ENCODE peak calls at places on chromosomes 13 and 19, in nine cellular contexts. One of them, this sample, is unnamed.

GRCh38 chr13:21055511-21056045 is 5.8 kb downstream of the LATS2 start:
- DNase-seq in activated CD4-positive, alpha-beta T cell treated with anti-CD3 and anti-CD28 coated beads for 24 hours: no peak
- DNase-seq in mucosa of descending colon: no peak
- DNase-seq in CMK: no peak
- DNase-seq in breast epithelium: no peak
- DNase-seq in activated T-helper 1 cell treated with Interleukin-2 at 50 U/mL for 16 hours: no peak
- DNase-seq in iris pigment epithelial cell: no peak
- DNase-seq in MV-4-11: no peak
- DNase-seq in AG09309: no peak
- DNase-seq in this sample: no peak

GRCh38 chr13:23427342-23428182 is 5.9 kb downstream of the SACS start:
- DNase-seq in activated CD4-positive, alpha-beta T cell treated with anti-CD3 and anti-CD28 coated beads for 24 hours: no peak
- DNase-seq in mucosa of descending colon: no peak
- DNase-seq in CMK: no peak
- DNase-seq in breast epithelium: no peak
- DNase-seq in activated T-helper 1 cell treated with Interleukin-2 at 50 U/mL for 16 hours: no peak
- DNase-seq in iris pigment epithelial cell: peak
- DNase-seq in MV-4-11: no peak
- DNase-seq in AG09309: peak
- DNase-seq in this sample: no peak

GRCh38 chr19:46866407-46867132 is 5.8 kb downstream of the ARHGAP35 start:
- DNase-seq in activated CD4-positive, alpha-beta T cell treated with anti-CD3 and anti-CD28 coated beads for 24 hours: no peak
- DNase-seq in mucosa of descending colon: no peak
- DNase-seq in CMK: no peak
- DNase-seq in breast epithelium: no peak
- DNase-seq in activated T-helper 1 cell treated with Interleukin-2 at 50 U/mL for 16 hours: no peak
- DNase-seq in iris pigment epithelial cell: no peak
- DNase-seq in MV-4-11: no peak
- DNase-seq in AG09309: no peak
- DNase-seq in this sample: no peak

GRCh38 chr13:99086869-99087129 is 108.9 kb upstream of the DOCK9 start:
- DNase-seq in activated CD4-positive, alpha-beta T cell treated with anti-CD3 and anti-CD28 coated beads for 24 hours: peak
- DNase-seq in mucosa of descending colon: no peak
- DNase-seq in CMK: no peak
- DNase-seq in breast epithelium: no peak
- DNase-seq in activated T-helper 1 cell treated with Interleukin-2 at 50 U/mL for 16 hours: peak
- DNase-seq in iris pigment epithelial cell: peak
- DNase-seq in MV-4-11: no peak
- DNase-seq in AG09309: no peak
- DNase-seq in this sample: no peak

GRCh38 chr13:21033224-21033855 is 28.0 kb downstream of the LATS2 start:
- DNase-seq in activated CD4-positive, alpha-beta T cell treated with anti-CD3 and anti-CD28 coated beads for 24 hours: no peak
- DNase-seq in mucosa of descending colon: no peak
- DNase-seq in CMK: no peak
- DNase-seq in breast epithelium: no peak
- DNase-seq in activated T-helper 1 cell treated with Interleukin-2 at 50 U/mL for 16 hours: no peak
- DNase-seq in iris pigment epithelial cell: peak
- DNase-seq in MV-4-11: no peak
- DNase-seq in AG09309: no peak
- DNase-seq in this sample: no peak

GRCh38 chr19:51681286-51681956 is 11.7 kb upstream of the SPACA6 start:
- DNase-seq in activated CD4-positive, alpha-beta T cell treated with anti-CD3 and anti-CD28 coated beads for 24 hours: no peak
- DNase-seq in mucosa of descending colon: no peak
- DNase-seq in CMK: no peak
- DNase-seq in breast epithelium: no peak
- DNase-seq in activated T-helper 1 cell treated with Interleukin-2 at 50 U/mL for 16 hours: no peak
- DNase-seq in iris pigment epithelial cell: no peak
- DNase-seq in MV-4-11: peak
- DNase-seq in AG09309: no peak
- DNase-seq in this sample: no peak

GRCh38 chr19:35055715-35056179 is 14.2 kb downstream of the HPN start:
- DNase-seq in activated CD4-positive, alpha-beta T cell treated with anti-CD3 and anti-CD28 coated beads for 24 hours: no peak
- DNase-seq in mucosa of descending colon: no peak
- DNase-seq in CMK: no peak
- DNase-seq in breast epithelium: no peak
- DNase-seq in activated T-helper 1 cell treated with Interleukin-2 at 50 U/mL for 16 hours: no peak
- DNase-seq in iris pigment epithelial cell: no peak
- DNase-seq in MV-4-11: no peak
- DNase-seq in AG09309: no peak
- DNase-seq in this sample: no peak

GRCh38 chr19:1221141-1221903 is 15.7 kb downstream of the STK11 start:
- DNase-seq in activated CD4-positive, alpha-beta T cell treated with anti-CD3 and anti-CD28 coated beads for 24 hours: no peak
- DNase-seq in mucosa of descending colon: peak
- DNase-seq in CMK: no peak
- DNase-seq in breast epithelium: no peak
- DNase-seq in activated T-helper 1 cell treated with Interleukin-2 at 50 U/mL for 16 hours: no peak
- DNase-seq in iris pigment epithelial cell: peak
- DNase-seq in MV-4-11: no peak
- DNase-seq in AG09309: no peak
- DNase-seq in this sample: no peak

GRCh38 chr13:20969182-20969581 is 66.6 kb upstream of the XPO4 start:
- DNase-seq in activated CD4-positive, alpha-beta T cell treated with anti-CD3 and anti-CD28 coated beads for 24 hours: no peak
- DNase-seq in mucosa of descending colon: no peak
- DNase-seq in CMK: no peak
- DNase-seq in breast epithelium: no peak
- DNase-seq in activated T-helper 1 cell treated with Interleukin-2 at 50 U/mL for 16 hours: no peak
- DNase-seq in iris pigment epithelial cell: peak
- DNase-seq in MV-4-11: no peak
- DNase-seq in AG09309: no peak
- DNase-seq in this sample: no peak

GRCh38 chr13:28622286-28622685 is 36.6 kb upstream of the POMP start:
- DNase-seq in activated CD4-positive, alpha-beta T cell treated with anti-CD3 and anti-CD28 coated beads for 24 hours: no peak
- DNase-seq in mucosa of descending colon: peak
- DNase-seq in CMK: no peak
- DNase-seq in breast epithelium: no peak
- DNase-seq in activated T-helper 1 cell treated with Interleukin-2 at 50 U/mL for 16 hours: no peak
- DNase-seq in iris pigment epithelial cell: no peak
- DNase-seq in MV-4-11: peak
- DNase-seq in AG09309: no peak
- DNase-seq in this sample: no peak

GRCh38 chr19:31351212-31352193 is 2.3 kb upstream of the TSHZ3 start:
- DNase-seq in activated CD4-positive, alpha-beta T cell treated with anti-CD3 and anti-CD28 coated beads for 24 hours: no peak
- DNase-seq in mucosa of descending colon: peak
- DNase-seq in CMK: no peak
- DNase-seq in breast epithelium: no peak
- DNase-seq in activated T-helper 1 cell treated with Interleukin-2 at 50 U/mL for 16 hours: no peak
- DNase-seq in iris pigment epithelial cell: peak
- DNase-seq in MV-4-11: no peak
- DNase-seq in AG09309: no peak
- DNase-seq in this sample: no peak

GRCh38 chr13:112743451-112744305 is 53.8 kb downstream of the ATP11A start:
- DNase-seq in activated CD4-positive, alpha-beta T cell treated with anti-CD3 and anti-CD28 coated beads for 24 hours: no peak
- DNase-seq in mucosa of descending colon: no peak
- DNase-seq in CMK: no peak
- DNase-seq in breast epithelium: no peak
- DNase-seq in activated T-helper 1 cell treated with Interleukin-2 at 50 U/mL for 16 hours: no peak
- DNase-seq in iris pigment epithelial cell: no peak
- DNase-seq in MV-4-11: no peak
- DNase-seq in AG09309: no peak
- DNase-seq in this sample: no peak

GRCh38 chr13:103403148-103403740 is 337.0 kb upstream of the SLC10A2 start:
- DNase-seq in activated CD4-positive, alpha-beta T cell treated with anti-CD3 and anti-CD28 coated beads for 24 hours: no peak
- DNase-seq in mucosa of descending colon: peak
- DNase-seq in CMK: no peak
- DNase-seq in breast epithelium: no peak
- DNase-seq in activated T-helper 1 cell treated with Interleukin-2 at 50 U/mL for 16 hours: no peak
- DNase-seq in iris pigment epithelial cell: no peak
- DNase-seq in MV-4-11: no peak
- DNase-seq in AG09309: no peak
- DNase-seq in this sample: no peak

GRCh38 chr13:76790519-76791289 is 95.5 kb downstream of the KCTD12 start:
- DNase-seq in activated CD4-positive, alpha-beta T cell treated with anti-CD3 and anti-CD28 coated beads for 24 hours: no peak
- DNase-seq in mucosa of descending colon: no peak
- DNase-seq in CMK: no peak
- DNase-seq in breast epithelium: no peak
- DNase-seq in activated T-helper 1 cell treated with Interleukin-2 at 50 U/mL for 16 hours: no peak
- DNase-seq in iris pigment epithelial cell: no peak
- DNase-seq in MV-4-11: no peak
- DNase-seq in AG09309: no peak
- DNase-seq in this sample: no peak

GRCh38 chr13:40672310-40673060 is 6.0 kb upstream of the FOXO1 start:
- DNase-seq in activated CD4-positive, alpha-beta T cell treated with anti-CD3 and anti-CD28 coated beads for 24 hours: no peak
- DNase-seq in mucosa of descending colon: no peak
- DNase-seq in CMK: no peak
- DNase-seq in breast epithelium: no peak
- DNase-seq in activated T-helper 1 cell treated with Interleukin-2 at 50 U/mL for 16 hours: no peak
- DNase-seq in iris pigment epithelial cell: peak
- DNase-seq in MV-4-11: no peak
- DNase-seq in AG09309: no peak
- DNase-seq in this sample: no peak

GRCh38 chr19:2110822-2111221 is 14.1 kb downstream of the IZUMO4 start:
- DNase-seq in activated CD4-positive, alpha-beta T cell treated with anti-CD3 and anti-CD28 coated beads for 24 hours: no peak
- DNase-seq in mucosa of descending colon: no peak
- DNase-seq in CMK: no peak
- DNase-seq in breast epithelium: no peak
- DNase-seq in activated T-helper 1 cell treated with Interleukin-2 at 50 U/mL for 16 hours: no peak
- DNase-seq in iris pigment epithelial cell: no peak
- DNase-seq in MV-4-11: no peak
- DNase-seq in AG09309: no peak
- DNase-seq in this sample: no peak

GRCh38 chr13:39417131-39417530 is 185.9 kb downstream of the LHFPL6 start:
- DNase-seq in activated CD4-positive, alpha-beta T cell treated with anti-CD3 and anti-CD28 coated beads for 24 hours: no peak
- DNase-seq in mucosa of descending colon: no peak
- DNase-seq in CMK: no peak
- DNase-seq in breast epithelium: no peak
- DNase-seq in activated T-helper 1 cell treated with Interleukin-2 at 50 U/mL for 16 hours: no peak
- DNase-seq in iris pigment epithelial cell: no peak
- DNase-seq in MV-4-11: peak
- DNase-seq in AG09309: no peak
- DNase-seq in this sample: no peak

GRCh38 chr13:98958443-98958794 is 19.4 kb downstream of the DOCK9 start:
- DNase-seq in activated CD4-positive, alpha-beta T cell treated with anti-CD3 and anti-CD28 coated beads for 24 hours: no peak
- DNase-seq in mucosa of descending colon: no peak
- DNase-seq in CMK: no peak
- DNase-seq in breast epithelium: no peak
- DNase-seq in activated T-helper 1 cell treated with Interleukin-2 at 50 U/mL for 16 hours: no peak
- DNase-seq in iris pigment epithelial cell: no peak
- DNase-seq in MV-4-11: no peak
- DNase-seq in AG09309: no peak
- DNase-seq in this sample: no peak

GRCh38 chr19:55111238-55111831 is 6.1 kb downstream of the PPP1R12C start:
- DNase-seq in activated CD4-positive, alpha-beta T cell treated with anti-CD3 and anti-CD28 coated beads for 24 hours: no peak
- DNase-seq in mucosa of descending colon: no peak
- DNase-seq in CMK: no peak
- DNase-seq in breast epithelium: no peak
- DNase-seq in activated T-helper 1 cell treated with Interleukin-2 at 50 U/mL for 16 hours: no peak
- DNase-seq in iris pigment epithelial cell: no peak
- DNase-seq in MV-4-11: no peak
- DNase-seq in AG09309: no peak
- DNase-seq in this sample: no peak

GRCh38 chr19:41753159-41753558 is 2.2 kb upstream of the CEACAM6 start:
- DNase-seq in activated CD4-positive, alpha-beta T cell treated with anti-CD3 and anti-CD28 coated beads for 24 hours: peak
- DNase-seq in mucosa of descending colon: peak
- DNase-seq in CMK: peak
- DNase-seq in breast epithelium: peak
- DNase-seq in activated T-helper 1 cell treated with Interleukin-2 at 50 U/mL for 16 hours: peak
- DNase-seq in iris pigment epithelial cell: peak
- DNase-seq in MV-4-11: peak
- DNase-seq in AG09309: no peak
- DNase-seq in this sample: peak

GRCh38 chr19:28288850-28289249 is 924.1 kb downstream of the UQCRFS1 start:
- DNase-seq in activated CD4-positive, alpha-beta T cell treated with anti-CD3 and anti-CD28 coated beads for 24 hours: no peak
- DNase-seq in mucosa of descending colon: peak
- DNase-seq in CMK: no peak
- DNase-seq in breast epithelium: no peak
- DNase-seq in activated T-helper 1 cell treated with Interleukin-2 at 50 U/mL for 16 hours: no peak
- DNase-seq in iris pigment epithelial cell: no peak
- DNase-seq in MV-4-11: no peak
- DNase-seq in AG09309: no peak
- DNase-seq in this sample: no peak

GRCh38 chr13:23945612-23946011 is 48.3 kb upstream of the C1QTNF9B start:
- DNase-seq in activated CD4-positive, alpha-beta T cell treated with anti-CD3 and anti-CD28 coated beads for 24 hours: no peak
- DNase-seq in mucosa of descending colon: no peak
- DNase-seq in CMK: no peak
- DNase-seq in breast epithelium: no peak
- DNase-seq in activated T-helper 1 cell treated with Interleukin-2 at 50 U/mL for 16 hours: no peak
- DNase-seq in iris pigment epithelial cell: no peak
- DNase-seq in MV-4-11: no peak
- DNase-seq in AG09309: no peak
- DNase-seq in this sample: no peak

GRCh38 chr13:92512852-92513251 is 713.8 kb upstream of the GPC6 start:
- DNase-seq in activated CD4-positive, alpha-beta T cell treated with anti-CD3 and anti-CD28 coated beads for 24 hours: no peak
- DNase-seq in mucosa of descending colon: no peak
- DNase-seq in CMK: no peak
- DNase-seq in breast epithelium: no peak
- DNase-seq in activated T-helper 1 cell treated with Interleukin-2 at 50 U/mL for 16 hours: no peak
- DNase-seq in iris pigment epithelial cell: no peak
- DNase-seq in MV-4-11: no peak
- DNase-seq in AG09309: no peak
- DNase-seq in this sample: no peak

GRCh38 chr13:99354371-99354951 is 47.3 kb upstream of the GPR183 start:
- DNase-seq in activated CD4-positive, alpha-beta T cell treated with anti-CD3 and anti-CD28 coated beads for 24 hours: no peak
- DNase-seq in mucosa of descending colon: no peak
- DNase-seq in CMK: no peak
- DNase-seq in breast epithelium: no peak
- DNase-seq in activated T-helper 1 cell treated with Interleukin-2 at 50 U/mL for 16 hours: no peak
- DNase-seq in iris pigment epithelial cell: no peak
- DNase-seq in MV-4-11: peak
- DNase-seq in AG09309: no peak
- DNase-seq in this sample: no peak

GRCh38 chr13:40665061-40665753 is 1.2 kb downstream of the FOXO1 start:
- DNase-seq in activated CD4-positive, alpha-beta T cell treated with anti-CD3 and anti-CD28 coated beads for 24 hours: no peak
- DNase-seq in mucosa of descending colon: peak
- DNase-seq in CMK: no peak
- DNase-seq in breast epithelium: no peak
- DNase-seq in activated T-helper 1 cell treated with Interleukin-2 at 50 U/mL for 16 hours: no peak
- DNase-seq in iris pigment epithelial cell: no peak
- DNase-seq in MV-4-11: no peak
- DNase-seq in AG09309: no peak
- DNase-seq in this sample: no peak

GRCh38 chr13:31545616-31546015 is 193.7 kb upstream of the RXFP2 start:
- DNase-seq in activated CD4-positive, alpha-beta T cell treated with anti-CD3 and anti-CD28 coated beads for 24 hours: no peak
- DNase-seq in mucosa of descending colon: no peak
- DNase-seq in CMK: no peak
- DNase-seq in breast epithelium: no peak
- DNase-seq in activated T-helper 1 cell treated with Interleukin-2 at 50 U/mL for 16 hours: no peak
- DNase-seq in iris pigment epithelial cell: peak
- DNase-seq in MV-4-11: no peak
- DNase-seq in AG09309: peak
- DNase-seq in this sample: no peak

This sample was measured in Kasumi-1.